ENCODE peak calls at places on chromosomes 16 and 17, in six cellular contexts. One of them, this sample, is unnamed.
A peak's percentile ranks its signal among the peaks of the same experiment; 100 is the strongest.

GRCh38 chr16:2450975-2451381 is 8.9 kb upstream of the TEDC2 start:
- DNase-seq in effector memory CD4-positive, alpha-beta T cell: no peak
- DNase-seq in small intestine: no peak
- DNase-seq in AG09309: no peak
- DNase-seq in skeletal muscle cell: no peak
- DNase-seq in SK-N-SH: no peak
- DNase-seq in this sample: no peak

GRCh38 chr16:12362482-12363458 is 386.2 kb downstream of the SNX29 start:
- DNase-seq in effector memory CD4-positive, alpha-beta T cell: no peak
- DNase-seq in small intestine: no peak
- DNase-seq in AG09309: peak; percentile 8
- DNase-seq in skeletal muscle cell: no peak
- DNase-seq in SK-N-SH: no peak
- DNase-seq in this sample: no peak

GRCh38 chr16:86791287-86792074 is 213.1 kb downstream of the FOXL1 start:
- DNase-seq in effector memory CD4-positive, alpha-beta T cell: no peak
- DNase-seq in small intestine: no peak
- DNase-seq in AG09309: no peak
- DNase-seq in skeletal muscle cell: no peak
- DNase-seq in SK-N-SH: no peak
- DNase-seq in this sample: no peak

GRCh38 chr17:79942011-79942405 is 93.7 kb downstream of the TBC1D16 start:
- DNase-seq in effector memory CD4-positive, alpha-beta T cell: no peak
- DNase-seq in small intestine: no peak
- DNase-seq in AG09309: no peak
- DNase-seq in skeletal muscle cell: no peak
- DNase-seq in SK-N-SH: no peak
- DNase-seq in this sample: peak; percentile 46

GRCh38 chr16:52002021-52002420 is 544.9 kb downstream of the TOX3 start:
- DNase-seq in effector memory CD4-positive, alpha-beta T cell: no peak
- DNase-seq in small intestine: no peak
- DNase-seq in AG09309: no peak
- DNase-seq in skeletal muscle cell: no peak
- DNase-seq in SK-N-SH: no peak
- DNase-seq in this sample: no peak

GRCh38 chr17:48246623-48247022 is 139.1 kb downstream of the SNX11 start:
- DNase-seq in effector memory CD4-positive, alpha-beta T cell: no peak
- DNase-seq in small intestine: no peak
- DNase-seq in AG09309: no peak
- DNase-seq in skeletal muscle cell: no peak
- DNase-seq in SK-N-SH: no peak
- DNase-seq in this sample: no peak

GRCh38 chr16:87471278-87472141 is 21.3 kb downstream of the ZCCHC14 start:
- DNase-seq in effector memory CD4-positive, alpha-beta T cell: no peak
- DNase-seq in small intestine: peak; percentile 98
- DNase-seq in AG09309: no peak
- DNase-seq in skeletal muscle cell: no peak
- DNase-seq in SK-N-SH: peak; percentile 54
- DNase-seq in this sample: no peak

GRCh38 chr17:78329263-78330059 is 30.4 kb downstream of the SOCS3 start:
- DNase-seq in effector memory CD4-positive, alpha-beta T cell: no peak
- DNase-seq in small intestine: no peak
- DNase-seq in AG09309: peak; percentile 63
- DNase-seq in skeletal muscle cell: no peak
- DNase-seq in SK-N-SH: peak; percentile 41
- DNase-seq in this sample: no peak

GRCh38 chr17:80694992-80695912 is 150.6 kb downstream of the RPTOR start:
- DNase-seq in effector memory CD4-positive, alpha-beta T cell: no peak
- DNase-seq in small intestine: peak; percentile 42
- DNase-seq in AG09309: no peak
- DNase-seq in skeletal muscle cell: no peak
- DNase-seq in SK-N-SH: no peak
- DNase-seq in this sample: no peak

GRCh38 chr16:832652-833336 is 32.3 kb upstream of the GNG13 start:
- DNase-seq in effector memory CD4-positive, alpha-beta T cell: no peak
- DNase-seq in small intestine: peak; percentile 4
- DNase-seq in AG09309: no peak
- DNase-seq in skeletal muscle cell: no peak
- DNase-seq in SK-N-SH: no peak
- DNase-seq in this sample: no peak

GRCh38 chr16:73205153-73205549 is 157.2 kb upstream of the ZFHX3 start:
- DNase-seq in effector memory CD4-positive, alpha-beta T cell: no peak
- DNase-seq in small intestine: peak; percentile 87
- DNase-seq in AG09309: no peak
- DNase-seq in skeletal muscle cell: no peak
- DNase-seq in SK-N-SH: no peak
- DNase-seq in this sample: no peak

GRCh38 chr16:4765511-4766474 is 1.2 kb downstream of the ZNF500 start:
- DNase-seq in effector memory CD4-positive, alpha-beta T cell: no peak
- DNase-seq in small intestine: no peak
- DNase-seq in AG09309: no peak
- DNase-seq in skeletal muscle cell: no peak
- DNase-seq in SK-N-SH: no peak
- DNase-seq in this sample: no peak

GRCh38 chr16:53925011-53925410 is 221.1 kb downstream of the FTO start:
- DNase-seq in effector memory CD4-positive, alpha-beta T cell: no peak
- DNase-seq in small intestine: no peak
- DNase-seq in AG09309: no peak
- DNase-seq in skeletal muscle cell: no peak
- DNase-seq in SK-N-SH: no peak
- DNase-seq in this sample: no peak

GRCh38 chr17:2173005-2173404 is 118.1 kb downstream of the HIC1 start:
- DNase-seq in effector memory CD4-positive, alpha-beta T cell: no peak
- DNase-seq in small intestine: no peak
- DNase-seq in AG09309: no peak
- DNase-seq in skeletal muscle cell: no peak
- DNase-seq in SK-N-SH: no peak
- DNase-seq in this sample: no peak

GRCh38 chr17:69344939-69345338 is 18.0 kb upstream of the ABCA5 start:
- DNase-seq in effector memory CD4-positive, alpha-beta T cell: no peak
- DNase-seq in small intestine: no peak
- DNase-seq in AG09309: no peak
- DNase-seq in skeletal muscle cell: no peak
- DNase-seq in SK-N-SH: no peak
- DNase-seq in this sample: no peak

GRCh38 chr16:2042171-2042570 is 5.5 kb downstream of the NTHL1 start:
- DNase-seq in effector memory CD4-positive, alpha-beta T cell: no peak
- DNase-seq in small intestine: no peak
- DNase-seq in AG09309: no peak
- DNase-seq in skeletal muscle cell: no peak
- DNase-seq in SK-N-SH: no peak
- DNase-seq in this sample: no peak

GRCh38 chr16:87806608-87807546 is 41.1 kb upstream of the KLHDC4 start:
- DNase-seq in effector memory CD4-positive, alpha-beta T cell: no peak
- DNase-seq in small intestine: peak; percentile 89
- DNase-seq in AG09309: peak; percentile 76
- DNase-seq in skeletal muscle cell: peak; percentile 64
- DNase-seq in SK-N-SH: peak; percentile 86
- DNase-seq in this sample: peak; percentile 99

GRCh38 chr16:1524366-1524765 is 9.1 kb upstream of the TMEM204 start:
- DNase-seq in effector memory CD4-positive, alpha-beta T cell: no peak
- DNase-seq in small intestine: no peak
- DNase-seq in AG09309: no peak
- DNase-seq in skeletal muscle cell: no peak
- DNase-seq in SK-N-SH: no peak
- DNase-seq in this sample: no peak

GRCh38 chr17:55420776-55421178 is 858 bp downstream of the MMD start:
- DNase-seq in effector memory CD4-positive, alpha-beta T cell: peak; percentile 3
- DNase-seq in small intestine: peak; percentile 55
- DNase-seq in AG09309: no peak
- DNase-seq in skeletal muscle cell: no peak
- DNase-seq in SK-N-SH: peak; percentile 65
- DNase-seq in this sample: peak; percentile 69

GRCh38 chr17:1275962-1276736 is 3.3 kb upstream of the TRARG1 start:
- DNase-seq in effector memory CD4-positive, alpha-beta T cell: peak; percentile 49
- DNase-seq in small intestine: peak; percentile 46
- DNase-seq in AG09309: no peak
- DNase-seq in skeletal muscle cell: no peak
- DNase-seq in SK-N-SH: peak; percentile 90
- DNase-seq in this sample: no peak

GRCh38 chr17:45749831-45750335 is 34.2 kb upstream of the CRHR1 start:
- DNase-seq in effector memory CD4-positive, alpha-beta T cell: no peak
- DNase-seq in small intestine: no peak
- DNase-seq in AG09309: no peak
- DNase-seq in skeletal muscle cell: no peak
- DNase-seq in SK-N-SH: no peak
- DNase-seq in this sample: no peak

GRCh38 chr17:39757931-39758873 is 20.5 kb downstream of the GRB7 start:
- DNase-seq in effector memory CD4-positive, alpha-beta T cell: peak; percentile 53
- DNase-seq in small intestine: peak; percentile 54
- DNase-seq in AG09309: no peak
- DNase-seq in skeletal muscle cell: no peak
- DNase-seq in SK-N-SH: no peak
- DNase-seq in this sample: no peak

GRCh38 chr17:55275894-55276804 is 11.4 kb downstream of the HLF start:
- DNase-seq in effector memory CD4-positive, alpha-beta T cell: no peak
- DNase-seq in small intestine: peak; percentile 31
- DNase-seq in AG09309: no peak
- DNase-seq in skeletal muscle cell: no peak
- DNase-seq in SK-N-SH: no peak
- DNase-seq in this sample: no peak

GRCh38 chr17:69358688-69359596 is 32.0 kb upstream of the ABCA5 start:
- DNase-seq in effector memory CD4-positive, alpha-beta T cell: no peak
- DNase-seq in small intestine: no peak
- DNase-seq in AG09309: no peak
- DNase-seq in skeletal muscle cell: no peak
- DNase-seq in SK-N-SH: peak; percentile 36
- DNase-seq in this sample: no peak

GRCh38 chr16:2039286-2040030 is 8.2 kb downstream of the NTHL1 start:
- DNase-seq in effector memory CD4-positive, alpha-beta T cell: no peak
- DNase-seq in small intestine: peak; percentile 25
- DNase-seq in AG09309: peak; percentile 63
- DNase-seq in skeletal muscle cell: peak; percentile 86
- DNase-seq in SK-N-SH: peak; percentile 83
- DNase-seq in this sample: no peak

GRCh38 chr17:13385481-13385907 is 216.2 kb downstream of the HS3ST3A1 start:
- DNase-seq in effector memory CD4-positive, alpha-beta T cell: no peak
- DNase-seq in small intestine: no peak
- DNase-seq in AG09309: no peak
- DNase-seq in skeletal muscle cell: peak; percentile 30
- DNase-seq in SK-N-SH: no peak
- DNase-seq in this sample: no peak

GRCh38 chr16:27690604-27691003 is 140.7 kb downstream of the KATNIP start:
- DNase-seq in effector memory CD4-positive, alpha-beta T cell: no peak
- DNase-seq in small intestine: peak; percentile 53
- DNase-seq in AG09309: no peak
- DNase-seq in skeletal muscle cell: no peak
- DNase-seq in SK-N-SH: no peak
- DNase-seq in this sample: no peak

GRCh38 chr17:52885882-52886281 is 727.4 kb upstream of the CA10 start:
- DNase-seq in effector memory CD4-positive, alpha-beta T cell: no peak
- DNase-seq in small intestine: no peak
- DNase-seq in AG09309: no peak
- DNase-seq in skeletal muscle cell: no peak
- DNase-seq in SK-N-SH: peak; percentile 9
- DNase-seq in this sample: no peak

GRCh38 chr16:49283376-49284049 is 1.9 kb upstream of the CBLN1 start:
- DNase-seq in effector memory CD4-positive, alpha-beta T cell: no peak
- DNase-seq in small intestine: no peak
- DNase-seq in AG09309: no peak
- DNase-seq in skeletal muscle cell: no peak
- DNase-seq in SK-N-SH: no peak
- DNase-seq in this sample: no peak
- H3K4me3 ChIP-seq in effector memory CD4-positive, alpha-beta T cell: no peak overlapping the region
- H3K4me3 ChIP-seq in small intestine: no peak overlapping the region
- H3K4me3 ChIP-seq in AG09309: no peak overlapping the region
- H3K4me3 ChIP-seq in skeletal muscle cell: no peak overlapping the region
- H3K4me3 ChIP-seq in SK-N-SH: no peak overlapping the region
- H3K4me3 ChIP-seq in this sample: no peak overlapping the region

GRCh38 chr17:43482103-43483012 is 1.4 kb upstream of the DHX8 start:
- DNase-seq in effector memory CD4-positive, alpha-beta T cell: no peak
- DNase-seq in small intestine: peak; percentile 34
- DNase-seq in AG09309: no peak
- DNase-seq in skeletal muscle cell: no peak
- DNase-seq in SK-N-SH: no peak
- DNase-seq in this sample: no peak
- H3K4me3 ChIP-seq in effector memory CD4-positive, alpha-beta T cell: no peak overlapping the region
- H3K4me3 ChIP-seq in small intestine: no peak overlapping the region
- H3K4me3 ChIP-seq in AG09309: no peak overlapping the region
- H3K4me3 ChIP-seq in skeletal muscle cell: no peak overlapping the region
- H3K4me3 ChIP-seq in SK-N-SH: no peak overlapping the region
- H3K4me3 ChIP-seq in this sample: no peak overlapping the region

GRCh38 chr17:17783825-17784598 is 52.8 kb downstream of the SREBF1 start:
- DNase-seq in effector memory CD4-positive, alpha-beta T cell: no peak
- DNase-seq in small intestine: peak; percentile 23
- DNase-seq in AG09309: no peak
- DNase-seq in skeletal muscle cell: peak; percentile 18
- DNase-seq in SK-N-SH: no peak
- DNase-seq in this sample: no peak
- H3K4me3 ChIP-seq in effector memory CD4-positive, alpha-beta T cell: peak overlapping the region; percentile 68
- H3K4me3 ChIP-seq in small intestine: peak overlapping the region; percentile 40
- H3K4me3 ChIP-seq in AG09309: peak overlapping the region; percentile 30
- H3K4me3 ChIP-seq in skeletal muscle cell: peak overlapping the region; percentile 43
- H3K4me3 ChIP-seq in SK-N-SH: no peak overlapping the region
- H3K4me3 ChIP-seq in this sample: no peak overlapping the region

DNA sequence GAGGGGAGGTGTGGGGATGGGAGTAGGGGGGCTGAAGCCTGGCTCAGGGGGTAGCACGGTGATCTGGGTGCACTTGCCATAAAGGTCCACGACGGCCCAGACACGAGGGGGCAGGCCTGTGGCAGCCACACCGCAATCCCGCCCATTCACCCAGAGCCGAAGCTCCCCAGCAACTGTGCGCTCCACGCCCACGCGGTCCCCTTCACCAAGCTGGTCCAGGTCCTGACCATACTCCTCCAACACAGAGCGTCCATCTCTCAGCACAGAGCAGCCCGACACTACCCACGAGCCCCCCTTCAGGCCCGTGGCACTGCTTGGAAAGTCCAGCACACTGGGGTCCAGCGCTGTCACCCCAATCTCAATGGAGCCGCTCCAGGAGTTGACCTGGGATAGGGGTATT is 1.6 kb downstream of the NEURL4 start:
- DNase-seq in effector memory CD4-positive, alpha-beta T cell: no peak
- DNase-seq in small intestine: no peak
- DNase-seq in AG09309: no peak
- DNase-seq in skeletal muscle cell: no peak
- DNase-seq in SK-N-SH: no peak
- DNase-seq in this sample: no peak
- H3K4me3 ChIP-seq in effector memory CD4-positive, alpha-beta T cell: no peak overlapping the region
- H3K4me3 ChIP-seq in small intestine: no peak overlapping the region
- H3K4me3 ChIP-seq in AG09309: no peak overlapping the region
- H3K4me3 ChIP-seq in skeletal muscle cell: no peak overlapping the region
- H3K4me3 ChIP-seq in SK-N-SH: no peak overlapping the region
- H3K4me3 ChIP-seq in this sample: no peak overlapping the region

DNA sequence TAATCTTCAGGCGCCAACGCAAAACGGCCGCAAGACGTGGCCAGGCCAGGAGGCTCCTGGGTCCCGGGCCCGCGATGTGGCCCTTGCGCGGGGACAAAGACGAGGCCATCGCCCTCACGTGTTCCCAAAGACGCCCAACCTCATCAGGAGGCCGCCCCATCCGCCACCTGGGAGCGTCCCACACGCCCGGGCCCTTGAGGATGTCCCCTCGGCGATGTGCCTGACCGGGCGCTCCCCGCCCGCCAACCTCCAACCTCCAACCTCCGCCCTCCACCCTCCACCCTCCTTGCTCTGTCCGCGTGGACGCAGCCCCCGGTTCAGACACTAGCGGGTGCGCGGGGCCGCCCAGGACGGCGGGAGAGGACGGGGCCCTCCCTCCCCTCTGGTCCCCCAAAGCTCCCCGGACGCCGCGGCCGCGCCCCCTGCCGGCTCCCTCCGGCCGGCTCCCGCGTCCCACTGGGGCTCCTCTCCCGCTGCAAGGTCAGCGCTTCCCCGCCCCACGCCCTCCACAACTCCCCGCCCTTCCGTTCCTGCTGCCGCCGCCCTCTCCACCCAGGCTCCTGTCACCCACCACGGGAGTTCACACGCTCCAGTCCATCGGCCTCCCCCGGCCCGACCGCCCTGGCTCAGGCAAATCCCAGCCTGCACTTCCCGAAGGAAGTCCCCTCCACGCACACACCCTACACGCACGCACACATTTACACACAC is 250.8 kb upstream of the RPL38 start:
- DNase-seq in effector memory CD4-positive, alpha-beta T cell: no peak
- DNase-seq in small intestine: peak; percentile 12
- DNase-seq in AG09309: no peak
- DNase-seq in skeletal muscle cell: no peak
- DNase-seq in SK-N-SH: peak; percentile 97
- DNase-seq in this sample: no peak
- H3K4me3 ChIP-seq in effector memory CD4-positive, alpha-beta T cell: peak overlapping the region; percentile 56
- H3K4me3 ChIP-seq in small intestine: no peak overlapping the region
- H3K4me3 ChIP-seq in AG09309: no peak overlapping the region
- H3K4me3 ChIP-seq in skeletal muscle cell: no peak overlapping the region
- H3K4me3 ChIP-seq in SK-N-SH: no peak overlapping the region
- H3K4me3 ChIP-seq in this sample: no peak overlapping the region